ENCODE peak calls at places on chromosomes 2 and 18, in ten cellular contexts. I, E, H, L, Z, F, R, C, S and A are unnamed samples.

GRCh38 chr18:28115149-28115550 is 61.8 kb downstream of the CDH2 start:
- DNase-seq in L (no peak), S (no peak), C (no peak), F (no peak), E (peak; percentile 86), Z (peak; percentile 99), H (no peak), R (no peak), I (peak; percentile 72), A (no peak)

GRCh38 chr2:60109744-60110143 is 443.7 kb downstream of the BCL11A start:
- DNase-seq in C (no peak), I (no peak), E (no peak), H (no peak), Z (no peak), F (no peak), R (no peak), S (no peak), L (no peak), A (no peak)

GRCh38 chr2:197934926-197935274 is 130.5 kb downstream of the PLCL1 start:
- DNase-seq in R (no peak), F (no peak), L (no peak), H (no peak), I (no peak), S (no peak), E (no peak), Z (peak; percentile 13), C (no peak), A (no peak)

GRCh38 chr2:6648656-6649247 is 217.0 kb downstream of the CMPK2 start:
- DNase-seq in C (no peak), H (no peak), F (no peak), I (no peak), S (no peak), E (no peak), R (no peak), Z (no peak), L (no peak), A (no peak)

GRCh38 chr2:172434821-172435607 is 7.6 kb downstream of the ITGA6 start:
- DNase-seq in Z (peak; percentile 20), E (no peak), F (no peak), S (no peak), L (peak; percentile 19), C (no peak), I (no peak), H (no peak), R (no peak), A (no peak)

GRCh38 chr2:11286749-11287148 is 57.7 kb downstream of the ROCK2 start:
- DNase-seq in Z (peak; percentile 52), R (no peak), I (peak; percentile 38), E (peak; percentile 30), F (no peak), S (no peak), H (no peak), C (no peak), L (no peak), A (no peak)

GRCh38 chr2:37625781-37626548 is 45.5 kb downstream of the CDC42EP3 start:
- DNase-seq in I (no peak), H (no peak), S (no peak), Z (peak; percentile 97), F (no peak), R (no peak), L (peak; percentile 89), C (no peak), E (no peak), A (no peak)

GRCh38 chr18:27404855-27405254 is 219.7 kb upstream of the CHST9 start:
- DNase-seq in L (no peak), E (no peak), C (no peak), F (no peak), R (no peak), Z (no peak), S (no peak), H (no peak), I (no peak), A (no peak)

GRCh38 chr18:23619388-23619873 is 33.1 kb upstream of the NPC1 start:
- DNase-seq in Z (peak; percentile 32), S (peak; percentile 55), C (no peak), H (peak; percentile 31), E (no peak), F (no peak), L (no peak), R (no peak), I (peak; percentile 28), A (no peak)

GRCh38 chr2:207926133-207927076 is 98.9 kb downstream of the PLEKHM3 start:
- DNase-seq in I (peak; percentile 76), R (no peak), Z (peak; percentile 78), F (no peak), H (no peak), S (no peak), L (no peak), C (peak; percentile 86), E (peak; percentile 87), A (no peak)

GRCh38 chr18:66497351-66497750 is 106.5 kb downstream of the CDH19 start:
- DNase-seq in Z (no peak), E (no peak), L (no peak), I (no peak), R (no peak), C (no peak), H (no peak), S (no peak), F (no peak), A (no peak)

GRCh38 chr2:127100261-127101047 is 6.5 kb downstream of the BIN1 start:
- DNase-seq in C (no peak), H (peak; percentile 85), L (no peak), R (no peak), E (peak; percentile 33), S (no peak), F (no peak), I (no peak), Z (peak; percentile 40), A (no peak)
- TF ChIP-seq CTCF in C (no peak), H (no peak), L (no peak), R (no peak), E (no peak), S (no peak), F (no peak), I (no peak), Z (no peak), A (no peak)

DNA sequence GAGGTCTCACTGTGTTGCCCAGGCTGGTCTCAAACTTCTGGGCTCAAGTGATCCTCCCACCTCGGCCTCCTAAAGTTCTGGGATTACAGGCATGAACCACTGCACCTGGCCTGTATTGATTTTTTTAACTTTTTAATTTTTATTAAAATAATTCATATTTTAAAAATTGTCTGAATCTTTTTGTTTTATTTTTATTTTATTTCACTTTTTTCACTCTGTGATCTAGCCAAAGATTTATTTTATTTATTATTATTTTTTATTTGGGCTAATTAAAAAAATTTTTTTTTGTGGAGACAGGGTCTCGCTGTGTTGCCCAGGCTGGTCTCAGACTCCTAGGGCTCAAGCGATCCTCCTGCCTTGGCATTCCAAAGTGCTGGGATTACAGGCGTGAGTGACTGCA is 14.1 kb downstream of the UGGT1 start:
- DNase-seq in I (no peak), E (no peak), L (no peak), S (no peak), H (no peak), R (no peak), F (no peak), Z (no peak), C (no peak), A (no peak)
- TF ChIP-seq CTCF in I (no peak), E (no peak), L (no peak), S (no peak), H (no peak), R (no peak), F (no peak), Z (no peak), C (no peak), A (no peak)

GRCh38 chr2:229810786-229811185 is 96.4 kb upstream of the DNER start:
- DNase-seq in H (no peak), L (no peak), S (no peak), F (no peak), Z (no peak), R (no peak), C (no peak), I (no peak), E (no peak), A (no peak)

GRCh38 chr2:229818230-229818629 is 103.6 kb downstream of the TRIP12 start:
- DNase-seq in I (no peak), L (no peak), E (no peak), R (no peak), S (no peak), H (no peak), Z (no peak), F (no peak), C (no peak), A (no peak)

GRCh38 chr2:229815342-229815741 is 101.0 kb upstream of the DNER start:
- DNase-seq in F (no peak), L (no peak), I (no peak), S (no peak), Z (peak; percentile 54), H (no peak), E (no peak), C (no peak), R (no peak), A (no peak)

GRCh38 chr2:229821353-229821752 is 100.5 kb downstream of the TRIP12 start:
- DNase-seq in I (no peak), C (no peak), Z (no peak), F (no peak), S (no peak), L (no peak), R (no peak), E (no peak), H (no peak), A (no peak)

GRCh38 chr2:229815858-229816257 is 101.5 kb upstream of the DNER start:
- DNase-seq in H (no peak), R (no peak), I (peak; percentile 31), Z (peak; percentile 64), C (no peak), S (no peak), L (no peak), F (no peak), E (peak; percentile 51), A (no peak)
- TF ChIP-seq CTCF in H (no peak), R (no peak), I (no peak), Z (no peak), C (no peak), S (no peak), L (no peak), F (no peak), E (no peak), A (no peak)

GRCh38 chr2:238847432-238847801 is 468 bp upstream of the TWIST2 start:
- DNase-seq in H (no peak), I (no peak), Z (no peak), R (no peak), L (no peak), S (no peak), C (no peak), E (peak; percentile 16), F (no peak), A (no peak)

GRCh38 chr2:238847841-238848565 is at the start of gene TWIST2:
- DNase-seq in L (no peak), R (no peak), I (peak; percentile 95), C (peak; percentile 92), Z (peak; percentile 95), F (no peak), H (peak; percentile 38), S (no peak), E (peak; percentile 93), A (peak; percentile 39)

GRCh38 chr2:238848566-238848940 is 668 bp downstream of the TWIST2 start:
- DNase-seq in Z (no peak), F (no peak), E (no peak), H (no peak), S (no peak), R (no peak), L (no peak), I (no peak), C (no peak), A (no peak)

GRCh38 chr2:238845583-238846480 is 2.1 kb upstream of the TWIST2 start:
- DNase-seq in R (no peak), I (no peak), Z (no peak), E (no peak), L (no peak), H (no peak), C (no peak), F (no peak), S (no peak), A (no peak)

GRCh38 chr2:238846503-238847431 is 1.1 kb upstream of the TWIST2 start:
- DNase-seq in R (no peak), E (peak; percentile 38), H (no peak), L (no peak), S (no peak), I (peak; percentile 63), Z (peak; percentile 64), F (no peak), C (no peak), A (no peak)
- TF ChIP-seq CTCF in R (no peak), E (no peak), H (no peak), L (no peak), S (peak; percentile 16), I (no peak), Z (no peak), F (no peak), C (no peak), A (no peak)